ENCODE peak calls at places on chromosomes 6 and 20, in nine cellular contexts. One of them, this sample, is unnamed.

GRCh38 chr6:99119109-99120031 is 171.6 kb upstream of the FBXL4 start:
- DNase-seq in OCI-LY7: peak
- DNase-seq in brain microvascular endothelial cell: peak
- DNase-seq in HFFc6: peak
- DNase-seq in HCT116: peak
- DNase-seq in testis: peak
- DNase-seq in upper lobe of right lung: no peak
- DNase-seq in mesothelial cell of epicardium: no peak
- DNase-seq in nephron progenitor cell: peak
- DNase-seq in this sample: no peak

GRCh38 chr6:48658910-48659309 is 547.9 kb upstream of the PTCHD4 start:
- DNase-seq in OCI-LY7: no peak
- DNase-seq in brain microvascular endothelial cell: no peak
- DNase-seq in HFFc6: no peak
- DNase-seq in HCT116: no peak
- DNase-seq in testis: no peak
- DNase-seq in upper lobe of right lung: no peak
- DNase-seq in mesothelial cell of epicardium: no peak
- DNase-seq in nephron progenitor cell: no peak
- DNase-seq in this sample: no peak

GRCh38 chr20:5078399-5078958 is 41.3 kb downstream of the PCNA start:
- DNase-seq in OCI-LY7: peak
- DNase-seq in brain microvascular endothelial cell: peak
- DNase-seq in HFFc6: no peak
- DNase-seq in HCT116: no peak
- DNase-seq in testis: peak
- DNase-seq in upper lobe of right lung: peak
- DNase-seq in mesothelial cell of epicardium: no peak
- DNase-seq in nephron progenitor cell: no peak
- DNase-seq in this sample: peak

GRCh38 chr20:35837577-35838195 is 65.9 kb downstream of the PHF20 start:
- DNase-seq in OCI-LY7: no peak
- DNase-seq in brain microvascular endothelial cell: no peak
- DNase-seq in HFFc6: no peak
- DNase-seq in HCT116: no peak
- DNase-seq in testis: no peak
- DNase-seq in upper lobe of right lung: no peak
- DNase-seq in mesothelial cell of epicardium: no peak
- DNase-seq in nephron progenitor cell: no peak
- DNase-seq in this sample: no peak

GRCh38 chr6:104320896-104321295 is 538.8 kb downstream of the HACE1 start:
- DNase-seq in OCI-LY7: no peak
- DNase-seq in brain microvascular endothelial cell: no peak
- DNase-seq in HFFc6: no peak
- DNase-seq in HCT116: no peak
- DNase-seq in testis: no peak
- DNase-seq in upper lobe of right lung: no peak
- DNase-seq in mesothelial cell of epicardium: no peak
- DNase-seq in nephron progenitor cell: no peak
- DNase-seq in this sample: no peak

GRCh38 chr20:49323622-49324238 is 45.9 kb upstream of the ZNFX1 start:
- DNase-seq in OCI-LY7: peak
- DNase-seq in brain microvascular endothelial cell: peak
- DNase-seq in HFFc6: peak
- DNase-seq in HCT116: peak
- DNase-seq in testis: no peak
- DNase-seq in upper lobe of right lung: no peak
- DNase-seq in mesothelial cell of epicardium: no peak
- DNase-seq in nephron progenitor cell: no peak
- DNase-seq in this sample: no peak

GRCh38 chr6:130796313-130796905 is 30.8 kb upstream of the SMLR1 start:
- DNase-seq in OCI-LY7: no peak
- DNase-seq in brain microvascular endothelial cell: peak
- DNase-seq in HFFc6: peak
- DNase-seq in HCT116: no peak
- DNase-seq in testis: no peak
- DNase-seq in upper lobe of right lung: no peak
- DNase-seq in mesothelial cell of epicardium: no peak
- DNase-seq in nephron progenitor cell: no peak
- DNase-seq in this sample: no peak

GRCh38 chr20:44309763-44310663 is 989 bp downstream of the FITM2 start:
- DNase-seq in OCI-LY7: peak
- DNase-seq in brain microvascular endothelial cell: peak
- DNase-seq in HFFc6: peak
- DNase-seq in HCT116: no peak
- DNase-seq in testis: peak
- DNase-seq in upper lobe of right lung: peak
- DNase-seq in mesothelial cell of epicardium: no peak
- DNase-seq in nephron progenitor cell: no peak
- DNase-seq in this sample: no peak

GRCh38 chr6:14072084-14072483 is 45.5 kb upstream of the CD83 start:
- DNase-seq in OCI-LY7: no peak
- DNase-seq in brain microvascular endothelial cell: peak
- DNase-seq in HFFc6: no peak
- DNase-seq in HCT116: no peak
- DNase-seq in testis: no peak
- DNase-seq in upper lobe of right lung: no peak
- DNase-seq in mesothelial cell of epicardium: no peak
- DNase-seq in nephron progenitor cell: no peak
- DNase-seq in this sample: no peak

GRCh38 chr6:153092082-153093013 is 38.7 kb downstream of the RGS17 start:
- DNase-seq in OCI-LY7: no peak
- DNase-seq in brain microvascular endothelial cell: peak
- DNase-seq in HFFc6: peak
- DNase-seq in HCT116: peak
- DNase-seq in testis: no peak
- DNase-seq in upper lobe of right lung: no peak
- DNase-seq in mesothelial cell of epicardium: no peak
- DNase-seq in nephron progenitor cell: no peak
- DNase-seq in this sample: no peak

GRCh38 chr6:1574895-1575212 is 34.9 kb upstream of the FOXC1 start:
- DNase-seq in OCI-LY7: no peak
- DNase-seq in brain microvascular endothelial cell: no peak
- DNase-seq in HFFc6: no peak
- DNase-seq in HCT116: no peak
- DNase-seq in testis: no peak
- DNase-seq in upper lobe of right lung: no peak
- DNase-seq in mesothelial cell of epicardium: no peak
- DNase-seq in nephron progenitor cell: no peak
- DNase-seq in this sample: no peak

GRCh38 chr6:125714431-125715090 is 34.9 kb upstream of the HEY2 start:
- DNase-seq in OCI-LY7: no peak
- DNase-seq in brain microvascular endothelial cell: no peak
- DNase-seq in HFFc6: no peak
- DNase-seq in HCT116: no peak
- DNase-seq in testis: no peak
- DNase-seq in upper lobe of right lung: no peak
- DNase-seq in mesothelial cell of epicardium: no peak
- DNase-seq in nephron progenitor cell: no peak
- DNase-seq in this sample: no peak

GRCh38 chr6:18260448-18261106 is 3.8 kb downstream of the DEK start:
- DNase-seq in OCI-LY7: peak
- DNase-seq in brain microvascular endothelial cell: peak
- DNase-seq in HFFc6: peak
- DNase-seq in HCT116: no peak
- DNase-seq in testis: no peak
- DNase-seq in upper lobe of right lung: no peak
- DNase-seq in mesothelial cell of epicardium: no peak
- DNase-seq in nephron progenitor cell: no peak
- DNase-seq in this sample: peak

GRCh38 chr6:30647802-30648460 is 998 bp downstream of the C6orf136 start:
- DNase-seq in OCI-LY7: no peak
- DNase-seq in brain microvascular endothelial cell: no peak
- DNase-seq in HFFc6: peak
- DNase-seq in HCT116: no peak
- DNase-seq in testis: no peak
- DNase-seq in upper lobe of right lung: no peak
- DNase-seq in mesothelial cell of epicardium: peak
- DNase-seq in nephron progenitor cell: no peak
- DNase-seq in this sample: no peak

GRCh38 chr6:30272032-30272431 is 54.7 kb upstream of the TRIM39 start:
- DNase-seq in OCI-LY7: peak
- DNase-seq in brain microvascular endothelial cell: no peak
- DNase-seq in HFFc6: no peak
- DNase-seq in HCT116: no peak
- DNase-seq in testis: no peak
- DNase-seq in upper lobe of right lung: no peak
- DNase-seq in mesothelial cell of epicardium: no peak
- DNase-seq in nephron progenitor cell: no peak
- DNase-seq in this sample: no peak

GRCh38 chr6:44219053-44219814 is 2.5 kb downstream of the MYMX start:
- DNase-seq in OCI-LY7: peak
- DNase-seq in brain microvascular endothelial cell: no peak
- DNase-seq in HFFc6: no peak
- DNase-seq in HCT116: no peak
- DNase-seq in testis: peak
- DNase-seq in upper lobe of right lung: peak
- DNase-seq in mesothelial cell of epicardium: peak
- DNase-seq in nephron progenitor cell: peak
- DNase-seq in this sample: no peak

GRCh38 chr20:58012731-58013510 is 215.5 kb downstream of the ANKRD60 start:
- DNase-seq in OCI-LY7: no peak
- DNase-seq in brain microvascular endothelial cell: no peak
- DNase-seq in HFFc6: no peak
- DNase-seq in HCT116: no peak
- DNase-seq in testis: no peak
- DNase-seq in upper lobe of right lung: no peak
- DNase-seq in mesothelial cell of epicardium: no peak
- DNase-seq in nephron progenitor cell: no peak
- DNase-seq in this sample: no peak

GRCh38 chr6:166935353-166935752 is 21.0 kb downstream of the RNASET2 start:
- DNase-seq in OCI-LY7: no peak
- DNase-seq in brain microvascular endothelial cell: no peak
- DNase-seq in HFFc6: no peak
- DNase-seq in HCT116: no peak
- DNase-seq in testis: no peak
- DNase-seq in upper lobe of right lung: no peak
- DNase-seq in mesothelial cell of epicardium: no peak
- DNase-seq in nephron progenitor cell: no peak
- DNase-seq in this sample: no peak

GRCh38 chr6:126060400-126060799 is 74.1 kb downstream of the TRMT11 start:
- DNase-seq in OCI-LY7: no peak
- DNase-seq in brain microvascular endothelial cell: no peak
- DNase-seq in HFFc6: no peak
- DNase-seq in HCT116: no peak
- DNase-seq in testis: no peak
- DNase-seq in upper lobe of right lung: no peak
- DNase-seq in mesothelial cell of epicardium: no peak
- DNase-seq in nephron progenitor cell: no peak
- DNase-seq in this sample: no peak

DNA sequence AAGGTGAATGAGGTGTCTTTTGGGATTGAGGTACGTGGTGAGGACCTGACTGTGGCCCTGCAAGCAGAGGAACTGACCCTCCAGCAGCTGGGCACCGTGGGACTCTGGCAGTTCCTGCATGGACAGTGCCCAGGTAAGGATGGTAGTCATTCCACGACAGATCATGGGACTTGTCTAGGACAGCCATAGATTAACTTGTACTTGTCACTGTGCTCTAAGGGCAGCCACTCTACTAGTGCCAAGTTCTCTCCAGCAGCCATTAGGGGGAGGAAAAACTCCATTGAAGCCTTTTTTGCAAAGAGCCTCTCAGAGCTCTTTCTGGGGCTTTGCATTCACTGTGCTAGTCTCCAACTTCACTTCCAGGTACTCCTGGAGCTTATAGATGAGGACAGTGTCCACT is 20.4 kb downstream of the TAF11 start:
- DNase-seq in OCI-LY7: no peak
- DNase-seq in brain microvascular endothelial cell: no peak
- DNase-seq in HFFc6: peak
- DNase-seq in HCT116: no peak
- DNase-seq in testis: no peak
- DNase-seq in upper lobe of right lung: no peak
- DNase-seq in mesothelial cell of epicardium: no peak
- DNase-seq in nephron progenitor cell: no peak
- DNase-seq in this sample: no peak
- TF ChIP-seq CTCF in OCI-LY7: no peak
- TF ChIP-seq CTCF in brain microvascular endothelial cell: peak
- TF ChIP-seq CTCF in HFFc6: peak
- TF ChIP-seq CTCF in HCT116: no peak
- TF ChIP-seq CTCF in testis: no peak
- TF ChIP-seq CTCF in upper lobe of right lung: no peak
- TF ChIP-seq CTCF in mesothelial cell of epicardium: no peak
- TF ChIP-seq CTCF in nephron progenitor cell: no peak
- TF ChIP-seq CTCF in this sample: no peak

DNA sequence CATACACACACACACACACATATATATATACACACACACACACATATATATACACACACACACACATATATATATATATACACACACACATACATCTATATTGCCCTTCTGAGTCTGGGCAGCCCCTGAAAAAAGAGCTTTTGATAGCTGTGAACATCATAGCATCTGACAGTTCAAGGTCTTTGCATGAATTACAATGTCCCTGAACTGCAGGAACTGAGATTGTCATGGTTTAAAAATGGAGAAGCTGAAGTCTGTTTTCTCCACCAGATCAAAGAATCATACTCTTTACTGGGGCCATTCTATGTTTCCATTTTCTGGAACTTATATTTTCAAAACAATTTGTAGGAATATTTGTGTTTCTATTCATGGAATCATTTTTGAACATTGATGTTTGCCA is 189.8 kb downstream of the ZDHHC14 start:
- DNase-seq in OCI-LY7: peak
- DNase-seq in brain microvascular endothelial cell: no peak
- DNase-seq in HFFc6: no peak
- DNase-seq in HCT116: no peak
- DNase-seq in testis: no peak
- DNase-seq in upper lobe of right lung: no peak
- DNase-seq in mesothelial cell of epicardium: no peak
- DNase-seq in nephron progenitor cell: no peak
- DNase-seq in this sample: no peak
- TF ChIP-seq CTCF in OCI-LY7: no peak
- TF ChIP-seq CTCF in brain microvascular endothelial cell: no peak
- TF ChIP-seq CTCF in HFFc6: no peak
- TF ChIP-seq CTCF in HCT116: no peak
- TF ChIP-seq CTCF in testis: no peak
- TF ChIP-seq CTCF in upper lobe of right lung: no peak
- TF ChIP-seq CTCF in mesothelial cell of epicardium: no peak
- TF ChIP-seq CTCF in nephron progenitor cell: no peak
- TF ChIP-seq CTCF in this sample: no peak

DNA sequence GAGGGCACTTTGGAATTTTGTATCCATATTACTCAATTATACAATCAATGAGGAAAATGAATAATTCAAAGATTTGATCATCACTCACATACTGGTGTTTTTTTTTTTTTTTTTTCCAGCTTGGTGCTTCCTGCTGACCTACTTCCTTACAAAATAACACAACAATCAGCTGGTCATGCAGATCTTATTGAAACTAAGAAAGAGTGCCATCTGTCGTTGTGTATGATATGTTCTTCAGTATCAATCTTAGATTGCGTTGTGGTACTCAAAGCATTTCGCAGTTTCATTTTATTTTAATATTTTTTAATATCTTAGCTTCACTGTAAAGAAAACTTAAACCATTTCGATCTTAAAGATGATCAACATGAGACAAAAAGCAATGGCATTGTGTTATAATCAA is 155.6 kb downstream of the OGFRL1 start:
- DNase-seq in OCI-LY7: no peak
- DNase-seq in brain microvascular endothelial cell: no peak
- DNase-seq in HFFc6: no peak
- DNase-seq in HCT116: no peak
- DNase-seq in testis: no peak
- DNase-seq in upper lobe of right lung: no peak
- DNase-seq in mesothelial cell of epicardium: no peak
- DNase-seq in nephron progenitor cell: no peak
- DNase-seq in this sample: no peak
- TF ChIP-seq CTCF in OCI-LY7: no peak
- TF ChIP-seq CTCF in brain microvascular endothelial cell: peak
- TF ChIP-seq CTCF in HFFc6: no peak
- TF ChIP-seq CTCF in HCT116: no peak
- TF ChIP-seq CTCF in testis: no peak
- TF ChIP-seq CTCF in upper lobe of right lung: no peak
- TF ChIP-seq CTCF in mesothelial cell of epicardium: no peak
- TF ChIP-seq CTCF in nephron progenitor cell: no peak
- TF ChIP-seq CTCF in this sample: no peak

GRCh38 chr20:3276400-3277015 is 37.5 kb upstream of the SLC4A11 start:
- DNase-seq in OCI-LY7: peak
- DNase-seq in brain microvascular endothelial cell: peak
- DNase-seq in HFFc6: peak
- DNase-seq in HCT116: peak
- DNase-seq in testis: no peak
- DNase-seq in upper lobe of right lung: no peak
- DNase-seq in mesothelial cell of epicardium: no peak
- DNase-seq in nephron progenitor cell: no peak
- DNase-seq in this sample: no peak
- TF ChIP-seq CTCF in OCI-LY7: peak
- TF ChIP-seq CTCF in brain microvascular endothelial cell: peak
- TF ChIP-seq CTCF in HFFc6: peak
- TF ChIP-seq CTCF in HCT116: peak
- TF ChIP-seq CTCF in testis: no peak
- TF ChIP-seq CTCF in upper lobe of right lung: no peak
- TF ChIP-seq CTCF in mesothelial cell of epicardium: no peak
- TF ChIP-seq CTCF in nephron progenitor cell: peak
- TF ChIP-seq CTCF in this sample: no peak

This sample was measured in natural killer cell.